ENCODE peak calls at places on chromosomes 6 and 20, in eight cellular contexts. V is stomach, D is psoas muscle, U is mammary epithelial cell, W is colonic mucosa, A is left ventricle myocardium inferior, L is tibial artery, B is fibroblast of lung. P is an unnamed sample.

GRCh38 chr6:155188707-155189496 is 74.9 kb upstream of the CLDN20 start:
- DNase-seq in W (no peak), L (no peak), U (peak), D (no peak), B (peak), V (no peak), A (no peak), P (no peak)

GRCh38 chr6:115814907-115815306 is 245.8 kb downstream of the FRK start:
- DNase-seq in V (no peak), U (no peak), D (no peak), A (no peak), W (no peak), B (no peak), L (no peak), P (no peak)

GRCh38 chr20:40506567-40506966 is 182.5 kb downstream of the MAFB start:
- DNase-seq in L (peak), V (peak), U (peak), B (peak), A (peak), W (peak), D (peak), P (no peak)

GRCh38 chr6:19417713-19418112 is 419.5 kb upstream of the ID4 start:
- DNase-seq in L (no peak), W (no peak), B (peak), V (no peak), A (no peak), U (peak), D (no peak), P (no peak)

GRCh38 chr20:12591949-12592470 is 416.8 kb upstream of the SPTLC3 start:
- DNase-seq in A (no peak), B (no peak), U (no peak), W (no peak), L (no peak), V (no peak), D (no peak), P (no peak)

GRCh38 chr6:1482381-1483166 is 93.2 kb downstream of the FOXF2 start:
- DNase-seq in V (no peak), W (no peak), B (no peak), L (no peak), U (peak), D (no peak), A (no peak), P (no peak)

GRCh38 chr6:118102401-118102800 is 195.3 kb downstream of the SLC35F1 start:
- DNase-seq in A (no peak), W (no peak), L (no peak), D (no peak), B (no peak), V (no peak), U (no peak), P (no peak)

GRCh38 chr20:38063911-38064310 is 30.4 kb downstream of the RPRD1B start:
- DNase-seq in L (no peak), U (no peak), D (no peak), W (no peak), V (no peak), B (no peak), A (no peak), P (no peak)

GRCh38 chr6:150152891-150153876 is 10.3 kb downstream of the PPP1R14C start:
- DNase-seq in D (no peak), V (no peak), W (no peak), L (no peak), A (no peak), B (no peak), U (peak), P (no peak)

GRCh38 chr6:132362318-132363185 is 38.7 kb downstream of the MOXD1 start:
- DNase-seq in W (no peak), V (no peak), D (no peak), L (no peak), A (no peak), B (peak), U (no peak), P (no peak)

DNA sequence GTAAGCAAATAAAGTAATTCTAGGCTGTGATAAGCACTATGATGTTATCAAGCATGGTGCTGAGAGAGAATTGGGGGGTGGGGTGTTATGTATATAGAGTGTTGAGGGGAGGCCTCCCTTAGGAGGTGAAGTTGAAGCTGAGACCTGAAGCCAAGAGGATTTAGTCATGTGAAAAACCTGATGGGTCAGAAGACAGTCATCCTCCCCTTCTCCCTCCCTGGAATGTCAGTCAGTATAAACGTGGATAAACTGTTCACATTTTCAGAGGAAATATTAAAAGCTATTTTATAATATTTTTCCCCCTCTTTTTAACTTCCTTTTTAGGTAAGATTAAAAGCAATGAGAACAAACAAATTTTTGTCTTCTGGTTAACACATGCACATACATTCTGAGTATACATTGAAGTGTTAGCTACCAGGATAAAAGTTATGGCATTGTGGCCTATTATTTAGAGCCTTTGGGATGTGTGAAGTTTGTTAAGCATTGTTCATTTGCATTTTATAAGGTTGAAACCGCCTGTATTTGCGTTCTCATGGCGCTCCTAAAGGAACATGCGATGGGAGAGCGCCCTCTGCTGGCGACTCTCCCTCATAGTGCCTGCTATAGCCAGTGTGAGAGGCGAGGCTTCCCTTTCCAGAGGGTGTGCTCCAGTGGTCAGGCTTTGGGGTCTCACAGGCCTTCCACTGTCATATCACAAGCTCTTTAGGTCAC is 35.4 kb upstream of the MAPK13 start:
- DNase-seq in D (peak), V (peak), W (peak), L (peak), U (peak), A (peak), B (peak), P (peak)
- H3K4me3 ChIP-seq in D (no peak), V (no peak), W (no peak), L (no peak), U (no peak), A (no peak), B (no peak), P (no peak)

DNA sequence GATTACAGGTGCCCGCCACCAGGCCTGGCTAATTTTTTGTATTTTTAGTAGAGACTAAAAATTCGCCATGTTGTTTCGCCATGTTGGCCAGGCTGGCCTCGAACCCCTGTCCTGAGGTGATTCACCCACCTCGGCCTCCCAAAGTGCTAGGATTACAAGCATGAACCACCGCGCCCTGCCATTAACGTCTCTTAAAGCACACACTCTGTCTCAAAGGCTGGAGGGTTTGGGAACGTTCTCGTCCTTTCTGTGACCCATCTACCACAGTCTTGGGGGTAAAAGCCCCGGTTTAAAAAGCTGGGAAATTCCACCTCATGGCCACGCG is 57.8 kb upstream of the ARID1B start:
- DNase-seq in W (peak), V (no peak), L (no peak), U (no peak), B (no peak), A (no peak), D (no peak), P (no peak)
- H3K27ac ChIP-seq in W (peak), V (peak), L (peak), U (peak), B (peak), A (peak), D (peak), P (peak)

GRCh38 chr6:33215281-33215680 is 7.0 kb downstream of the RING1 start:
- DNase-seq in W (no peak), U (no peak), D (no peak), B (no peak), L (peak), V (no peak), A (no peak), P (no peak)
- H3K4me3 ChIP-seq in W (no peak), U (no peak), D (no peak), B (no peak), L (no peak), V (no peak), A (no peak), P (no peak)

GRCh38 chr20:57695940-57696339 is 13.9 kb downstream of the PMEPA1 start:
- DNase-seq in U (no peak), A (no peak), L (no peak), B (no peak), W (no peak), V (no peak), D (peak), P (no peak)

GRCh38 chr20:57698191-57698866 is 11.5 kb downstream of the PMEPA1 start:
- DNase-seq in W (peak), V (peak), U (peak), D (no peak), A (no peak), B (peak), L (no peak), P (no peak)

GRCh38 chr20:57697540-57697939 is 12.3 kb downstream of the PMEPA1 start:
- DNase-seq in U (no peak), L (no peak), B (no peak), A (no peak), V (no peak), W (no peak), D (no peak), P (no peak)

GRCh38 chr20:57695012-57695411 is 14.8 kb downstream of the PMEPA1 start:
- DNase-seq in V (peak), L (no peak), W (no peak), U (peak), A (no peak), B (no peak), D (no peak), P (peak)

GRCh38 chr20:57696401-57696961 is 13.3 kb downstream of the PMEPA1 start:
- DNase-seq in U (no peak), A (no peak), V (no peak), L (no peak), W (no peak), B (no peak), D (no peak), P (peak)
- H3K27ac ChIP-seq in U (no peak), A (no peak), V (no peak), L (peak), W (no peak), B (no peak), D (no peak), P (peak)